ENCODE peak calls at places on chromosomes 5 and 9, in nine cellular contexts. One of them, this sample, is unnamed.

GRCh38 chr5:91361055-91361701 is 21.9 kb downstream of the ARRDC3 start:
- DNase-seq in cardiac muscle cell: no peak
- DNase-seq in RWPE1: no peak
- DNase-seq in psoas muscle: no peak
- DNase-seq in SK-N-SH: no peak
- DNase-seq in PC-9: no peak
- DNase-seq in heart right ventricle: no peak
- DNase-seq in substantia nigra: no peak
- DNase-seq in Peyer's patch: no peak
- DNase-seq in this sample: no peak

GRCh38 chr9:76458903-76459690 is at the start of gene GCNT1:
- DNase-seq in cardiac muscle cell: peak
- DNase-seq in RWPE1: peak
- DNase-seq in psoas muscle: peak
- DNase-seq in SK-N-SH: peak
- DNase-seq in PC-9: peak
- DNase-seq in heart right ventricle: peak
- DNase-seq in substantia nigra: no peak
- DNase-seq in Peyer's patch: peak
- DNase-seq in this sample: peak

GRCh38 chr9:101977614-101978210 is 239.3 kb upstream of the GRIN3A start:
- DNase-seq in cardiac muscle cell: peak
- DNase-seq in RWPE1: peak
- DNase-seq in psoas muscle: no peak
- DNase-seq in SK-N-SH: peak
- DNase-seq in PC-9: no peak
- DNase-seq in heart right ventricle: no peak
- DNase-seq in substantia nigra: no peak
- DNase-seq in Peyer's patch: no peak
- DNase-seq in this sample: no peak

GRCh38 chr9:76355886-76356285 is 38.3 kb downstream of the RFK start:
- DNase-seq in cardiac muscle cell: no peak
- DNase-seq in RWPE1: no peak
- DNase-seq in psoas muscle: no peak
- DNase-seq in SK-N-SH: no peak
- DNase-seq in PC-9: no peak
- DNase-seq in heart right ventricle: no peak
- DNase-seq in substantia nigra: no peak
- DNase-seq in Peyer's patch: no peak
- DNase-seq in this sample: no peak

GRCh38 chr9:31248156-31248555 is 1136.3 kb upstream of the ACO1 start:
- DNase-seq in cardiac muscle cell: no peak
- DNase-seq in RWPE1: no peak
- DNase-seq in psoas muscle: no peak
- DNase-seq in SK-N-SH: no peak
- DNase-seq in PC-9: no peak
- DNase-seq in heart right ventricle: no peak
- DNase-seq in substantia nigra: no peak
- DNase-seq in Peyer's patch: no peak
- DNase-seq in this sample: no peak

GRCh38 chr5:122078116-122078865 is at the start of gene LOX:
- DNase-seq in cardiac muscle cell: peak
- DNase-seq in RWPE1: peak
- DNase-seq in psoas muscle: peak
- DNase-seq in SK-N-SH: peak
- DNase-seq in PC-9: peak
- DNase-seq in heart right ventricle: peak
- DNase-seq in substantia nigra: no peak
- DNase-seq in Peyer's patch: peak
- DNase-seq in this sample: no peak

GRCh38 chr5:96083361-96083881 is 121.8 kb upstream of the ELL2 start:
- DNase-seq in cardiac muscle cell: no peak
- DNase-seq in RWPE1: no peak
- DNase-seq in psoas muscle: no peak
- DNase-seq in SK-N-SH: no peak
- DNase-seq in PC-9: no peak
- DNase-seq in heart right ventricle: no peak
- DNase-seq in substantia nigra: no peak
- DNase-seq in Peyer's patch: no peak
- DNase-seq in this sample: no peak

GRCh38 chr5:179435731-179436315 is 90.6 kb upstream of the ADAMTS2 start:
- DNase-seq in cardiac muscle cell: peak
- DNase-seq in RWPE1: no peak
- DNase-seq in psoas muscle: no peak
- DNase-seq in SK-N-SH: no peak
- DNase-seq in PC-9: no peak
- DNase-seq in heart right ventricle: peak
- DNase-seq in substantia nigra: no peak
- DNase-seq in Peyer's patch: no peak
- DNase-seq in this sample: no peak

DNA sequence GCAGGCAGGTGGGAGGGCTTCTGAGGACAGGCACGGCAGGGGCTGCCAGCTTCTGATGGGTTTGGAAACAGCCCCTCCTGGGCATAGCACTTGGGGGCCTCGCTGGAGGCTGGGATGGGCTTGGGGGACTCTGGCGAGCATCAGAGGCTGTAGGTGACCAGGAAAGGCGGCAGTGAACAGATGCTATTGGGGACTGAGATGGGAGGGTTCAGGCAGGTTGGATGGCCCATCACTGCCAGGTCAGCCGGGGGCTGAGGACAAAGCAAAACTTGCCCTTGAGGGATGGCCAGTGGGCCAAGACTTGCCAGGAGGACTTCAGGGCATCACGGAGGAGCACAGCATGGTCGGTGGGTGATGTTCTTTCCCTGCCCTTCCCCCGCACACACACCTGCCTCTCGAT is 6.7 kb downstream of the AIF1L start:
- DNase-seq in cardiac muscle cell: no peak
- DNase-seq in RWPE1: no peak
- DNase-seq in psoas muscle: no peak
- DNase-seq in SK-N-SH: no peak
- DNase-seq in PC-9: no peak
- DNase-seq in heart right ventricle: no peak
- DNase-seq in substantia nigra: no peak
- DNase-seq in Peyer's patch: no peak
- DNase-seq in this sample: no peak
- H3K27ac ChIP-seq in cardiac muscle cell: no peak
- H3K27ac ChIP-seq in RWPE1: no peak
- H3K27ac ChIP-seq in psoas muscle: no peak
- H3K27ac ChIP-seq in SK-N-SH: no peak
- H3K27ac ChIP-seq in PC-9: no peak
- H3K27ac ChIP-seq in heart right ventricle: peak
- H3K27ac ChIP-seq in substantia nigra: peak
- H3K27ac ChIP-seq in Peyer's patch: no peak
- H3K27ac ChIP-seq in this sample: no peak

GRCh38 chr5:132489871-132490483 is 596 bp downstream of the IRF1 start:
- DNase-seq in cardiac muscle cell: peak
- DNase-seq in RWPE1: peak
- DNase-seq in psoas muscle: peak
- DNase-seq in SK-N-SH: peak
- DNase-seq in PC-9: no peak
- DNase-seq in heart right ventricle: peak
- DNase-seq in substantia nigra: no peak
- DNase-seq in Peyer's patch: peak
- DNase-seq in this sample: no peak
- H3K27ac ChIP-seq in cardiac muscle cell: no peak
- H3K27ac ChIP-seq in RWPE1: peak
- H3K27ac ChIP-seq in psoas muscle: peak
- H3K27ac ChIP-seq in SK-N-SH: peak
- H3K27ac ChIP-seq in PC-9: peak
- H3K27ac ChIP-seq in heart right ventricle: peak
- H3K27ac ChIP-seq in substantia nigra: peak
- H3K27ac ChIP-seq in Peyer's patch: peak
- H3K27ac ChIP-seq in this sample: peak

DNA sequence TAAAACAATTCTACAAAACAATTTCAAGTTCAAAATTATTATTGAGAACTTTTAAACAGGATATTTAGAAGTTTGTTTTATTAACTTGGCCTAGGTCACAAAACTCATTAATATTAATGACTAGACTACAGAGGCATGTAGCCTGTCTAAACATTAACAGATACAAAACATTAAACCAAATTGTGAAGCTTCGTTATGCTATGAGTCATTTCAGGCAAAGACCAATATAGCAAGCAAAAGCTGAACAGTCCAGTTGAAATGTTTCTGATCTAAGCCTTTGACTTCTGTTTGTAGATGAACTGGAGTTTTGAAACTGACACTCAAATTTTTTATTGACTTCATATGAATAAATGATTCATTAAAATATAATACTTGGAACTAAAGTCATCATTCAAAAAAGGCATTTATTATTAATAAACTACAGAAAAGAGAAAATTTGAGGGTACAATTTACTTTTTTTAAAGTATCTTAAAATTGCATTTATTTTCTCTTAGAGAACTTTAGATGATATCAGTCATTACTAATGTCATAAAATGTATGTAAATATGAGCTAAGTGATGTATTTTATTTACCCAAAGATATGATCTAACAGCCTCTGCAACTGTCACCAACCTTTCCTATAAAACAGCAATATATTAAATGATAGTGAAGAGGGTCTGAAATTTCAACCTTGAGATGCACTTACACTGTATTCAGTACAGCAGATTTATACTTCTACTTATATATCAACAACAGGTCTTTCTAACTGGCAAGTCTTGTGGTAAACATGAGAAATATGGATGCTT is 188.8 kb downstream of the COMMD10 start:
- DNase-seq in cardiac muscle cell: no peak
- DNase-seq in RWPE1: no peak
- DNase-seq in psoas muscle: no peak
- DNase-seq in SK-N-SH: no peak
- DNase-seq in PC-9: no peak
- DNase-seq in heart right ventricle: no peak
- DNase-seq in substantia nigra: no peak
- DNase-seq in Peyer's patch: no peak
- DNase-seq in this sample: no peak
- H3K27ac ChIP-seq in cardiac muscle cell: no peak
- H3K27ac ChIP-seq in RWPE1: no peak
- H3K27ac ChIP-seq in psoas muscle: no peak
- H3K27ac ChIP-seq in SK-N-SH: no peak
- H3K27ac ChIP-seq in PC-9: no peak
- H3K27ac ChIP-seq in heart right ventricle: no peak
- H3K27ac ChIP-seq in substantia nigra: no peak
- H3K27ac ChIP-seq in Peyer's patch: no peak
- H3K27ac ChIP-seq in this sample: no peak

DNA sequence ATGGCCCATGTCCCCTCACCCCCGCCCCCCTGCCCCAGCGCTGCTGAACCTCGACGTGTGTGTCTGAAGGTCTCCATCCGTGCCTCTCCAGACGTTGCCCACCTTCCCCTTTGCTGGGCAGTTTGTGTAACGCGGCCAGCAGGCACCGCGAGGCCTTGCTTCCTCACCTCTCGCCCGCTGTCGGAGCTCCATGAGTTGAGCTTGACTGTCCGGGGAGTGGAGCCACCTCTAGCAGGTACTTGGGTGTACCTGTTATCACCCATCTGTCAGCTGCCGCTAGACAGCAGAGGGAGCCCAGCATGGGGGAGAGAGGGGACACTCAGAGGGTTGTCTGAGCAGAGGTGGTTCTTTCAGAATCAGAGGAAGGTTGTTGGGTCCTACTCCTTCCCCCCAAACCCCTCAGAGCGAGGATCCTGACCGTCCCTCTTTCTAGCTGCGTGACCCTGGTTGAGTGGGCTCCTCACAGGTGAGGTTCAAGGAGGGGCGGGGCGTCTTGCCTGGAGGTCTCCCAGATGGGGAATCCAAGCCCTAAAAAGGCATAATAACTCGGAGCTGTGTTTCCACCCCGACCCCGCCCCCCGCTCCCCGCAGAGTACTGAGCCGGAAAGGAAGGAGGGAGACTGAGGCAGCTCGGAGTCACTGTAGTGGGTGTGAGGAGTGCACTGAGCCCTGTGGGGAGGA is 184.8 kb downstream of the C9orf50 start:
- DNase-seq in cardiac muscle cell: no peak
- DNase-seq in RWPE1: no peak
- DNase-seq in psoas muscle: no peak
- DNase-seq in SK-N-SH: no peak
- DNase-seq in PC-9: no peak
- DNase-seq in heart right ventricle: no peak
- DNase-seq in substantia nigra: no peak
- DNase-seq in Peyer's patch: no peak
- DNase-seq in this sample: no peak
- H3K27ac ChIP-seq in cardiac muscle cell: no peak
- H3K27ac ChIP-seq in RWPE1: no peak
- H3K27ac ChIP-seq in psoas muscle: no peak
- H3K27ac ChIP-seq in SK-N-SH: no peak
- H3K27ac ChIP-seq in PC-9: no peak
- H3K27ac ChIP-seq in heart right ventricle: no peak
- H3K27ac ChIP-seq in substantia nigra: peak
- H3K27ac ChIP-seq in Peyer's patch: no peak
- H3K27ac ChIP-seq in this sample: no peak

GRCh38 chr5:126386146-126386545 is 37.1 kb upstream of the GRAMD2B start:
- DNase-seq in cardiac muscle cell: no peak
- DNase-seq in RWPE1: no peak
- DNase-seq in psoas muscle: no peak
- DNase-seq in SK-N-SH: no peak
- DNase-seq in PC-9: no peak
- DNase-seq in heart right ventricle: no peak
- DNase-seq in substantia nigra: no peak
- DNase-seq in Peyer's patch: no peak
- DNase-seq in this sample: no peak

GRCh38 chr5:126383246-126383645 is 40.0 kb upstream of the GRAMD2B start:
- DNase-seq in cardiac muscle cell: no peak
- DNase-seq in RWPE1: no peak
- DNase-seq in psoas muscle: no peak
- DNase-seq in SK-N-SH: no peak
- DNase-seq in PC-9: no peak
- DNase-seq in heart right ventricle: no peak
- DNase-seq in substantia nigra: no peak
- DNase-seq in Peyer's patch: no peak
- DNase-seq in this sample: no peak

GRCh38 chr5:126383755-126384154 is 39.5 kb upstream of the GRAMD2B start:
- DNase-seq in cardiac muscle cell: no peak
- DNase-seq in RWPE1: no peak
- DNase-seq in psoas muscle: no peak
- DNase-seq in SK-N-SH: no peak
- DNase-seq in PC-9: no peak
- DNase-seq in heart right ventricle: no peak
- DNase-seq in substantia nigra: no peak
- DNase-seq in Peyer's patch: no peak
- DNase-seq in this sample: no peak

GRCh38 chr5:126384985-126385384 is 38.2 kb upstream of the GRAMD2B start:
- DNase-seq in cardiac muscle cell: peak
- DNase-seq in RWPE1: peak
- DNase-seq in psoas muscle: no peak
- DNase-seq in SK-N-SH: no peak
- DNase-seq in PC-9: peak
- DNase-seq in heart right ventricle: no peak
- DNase-seq in substantia nigra: no peak
- DNase-seq in Peyer's patch: no peak
- DNase-seq in this sample: no peak

GRCh38 chr5:126385509-126385908 is 37.7 kb upstream of the GRAMD2B start:
- DNase-seq in cardiac muscle cell: no peak
- DNase-seq in RWPE1: no peak
- DNase-seq in psoas muscle: no peak
- DNase-seq in SK-N-SH: no peak
- DNase-seq in PC-9: peak
- DNase-seq in heart right ventricle: no peak
- DNase-seq in substantia nigra: no peak
- DNase-seq in Peyer's patch: no peak
- DNase-seq in this sample: no peak
- H3K27ac ChIP-seq in cardiac muscle cell: no peak
- H3K27ac ChIP-seq in RWPE1: no peak
- H3K27ac ChIP-seq in psoas muscle: peak
- H3K27ac ChIP-seq in SK-N-SH: peak
- H3K27ac ChIP-seq in PC-9: peak
- H3K27ac ChIP-seq in heart right ventricle: peak
- H3K27ac ChIP-seq in substantia nigra: no peak
- H3K27ac ChIP-seq in Peyer's patch: no peak
- H3K27ac ChIP-seq in this sample: peak